ENCODE peak calls at places on chromosomes 16 and 17, in seven cellular contexts. One of them, this sample, is unnamed.

GRCh38 chr16:22353188-22353919 is 21.1 kb downstream of the CDR2 start:
- DNase-seq in hepatocyte: peak
- DNase-seq in HAP-1: peak
- DNase-seq in cardiac fibroblast: peak
- DNase-seq in HFF-Myc: no peak
- DNase-seq in aorta: no peak
- DNase-seq in body of pancreas: no peak
- DNase-seq in this sample: peak

GRCh38 chr16:24670623-24671454 is 58.6 kb upstream of the TNRC6A start:
- DNase-seq in hepatocyte: peak
- DNase-seq in HAP-1: no peak
- DNase-seq in cardiac fibroblast: peak
- DNase-seq in HFF-Myc: peak
- DNase-seq in aorta: peak
- DNase-seq in body of pancreas: peak
- DNase-seq in this sample: peak

GRCh38 chr16:63744077-63744874 is 1377.6 kb downstream of the CDH11 start:
- DNase-seq in hepatocyte: no peak
- DNase-seq in HAP-1: no peak
- DNase-seq in cardiac fibroblast: no peak
- DNase-seq in HFF-Myc: no peak
- DNase-seq in aorta: no peak
- DNase-seq in body of pancreas: no peak
- DNase-seq in this sample: no peak

GRCh38 chr16:76386784-76387183 is 109.6 kb downstream of the CNTNAP4 start:
- DNase-seq in hepatocyte: no peak
- DNase-seq in HAP-1: no peak
- DNase-seq in cardiac fibroblast: peak
- DNase-seq in HFF-Myc: no peak
- DNase-seq in aorta: no peak
- DNase-seq in body of pancreas: no peak
- DNase-seq in this sample: no peak

GRCh38 chr17:79985361-79985760 is 50.3 kb downstream of the TBC1D16 start:
- DNase-seq in hepatocyte: no peak
- DNase-seq in HAP-1: no peak
- DNase-seq in cardiac fibroblast: no peak
- DNase-seq in HFF-Myc: no peak
- DNase-seq in aorta: peak
- DNase-seq in body of pancreas: no peak
- DNase-seq in this sample: no peak

GRCh38 chr17:19718613-19719364 is 2.4 kb upstream of the SLC47A2 start:
- DNase-seq in hepatocyte: no peak
- DNase-seq in HAP-1: no peak
- DNase-seq in cardiac fibroblast: no peak
- DNase-seq in HFF-Myc: no peak
- DNase-seq in aorta: no peak
- DNase-seq in body of pancreas: peak
- DNase-seq in this sample: no peak

GRCh38 chr17:17994271-17994670 is 21.6 kb downstream of the DRC3 start:
- DNase-seq in hepatocyte: peak
- DNase-seq in HAP-1: no peak
- DNase-seq in cardiac fibroblast: peak
- DNase-seq in HFF-Myc: no peak
- DNase-seq in aorta: no peak
- DNase-seq in body of pancreas: no peak
- DNase-seq in this sample: no peak

GRCh38 chr16:49745434-49745833 is 110.5 kb downstream of the ZNF423 start:
- DNase-seq in hepatocyte: no peak
- DNase-seq in HAP-1: no peak
- DNase-seq in cardiac fibroblast: no peak
- DNase-seq in HFF-Myc: no peak
- DNase-seq in aorta: no peak
- DNase-seq in body of pancreas: no peak
- DNase-seq in this sample: no peak

GRCh38 chr16:23518435-23518891 is 8.2 kb upstream of the GGA2 start:
- DNase-seq in hepatocyte: no peak
- DNase-seq in HAP-1: no peak
- DNase-seq in cardiac fibroblast: peak
- DNase-seq in HFF-Myc: no peak
- DNase-seq in aorta: no peak
- DNase-seq in body of pancreas: no peak
- DNase-seq in this sample: no peak

GRCh38 chr16:11089504-11090124 is 145.2 kb downstream of the CLEC16A start:
- DNase-seq in hepatocyte: peak
- DNase-seq in HAP-1: no peak
- DNase-seq in cardiac fibroblast: peak
- DNase-seq in HFF-Myc: no peak
- DNase-seq in aorta: no peak
- DNase-seq in body of pancreas: no peak
- DNase-seq in this sample: no peak

GRCh38 chr16:20321671-20322070 is 5.6 kb downstream of the GP2 start:
- DNase-seq in hepatocyte: no peak
- DNase-seq in HAP-1: no peak
- DNase-seq in cardiac fibroblast: no peak
- DNase-seq in HFF-Myc: no peak
- DNase-seq in aorta: no peak
- DNase-seq in body of pancreas: peak
- DNase-seq in this sample: no peak

GRCh38 chr17:70251704-70252103 is 82.4 kb downstream of the KCNJ2 start:
- DNase-seq in hepatocyte: no peak
- DNase-seq in HAP-1: no peak
- DNase-seq in cardiac fibroblast: peak
- DNase-seq in HFF-Myc: no peak
- DNase-seq in aorta: no peak
- DNase-seq in body of pancreas: no peak
- DNase-seq in this sample: no peak

GRCh38 chr17:45149669-45150603 is 1.7 kb downstream of the HEXIM1 start:
- DNase-seq in hepatocyte: peak
- DNase-seq in HAP-1: peak
- DNase-seq in cardiac fibroblast: peak
- DNase-seq in HFF-Myc: no peak
- DNase-seq in aorta: peak
- DNase-seq in body of pancreas: peak
- DNase-seq in this sample: no peak

GRCh38 chr17:70613681-70614080 is 444.3 kb downstream of the KCNJ2 start:
- DNase-seq in hepatocyte: no peak
- DNase-seq in HAP-1: no peak
- DNase-seq in cardiac fibroblast: no peak
- DNase-seq in HFF-Myc: no peak
- DNase-seq in aorta: no peak
- DNase-seq in body of pancreas: no peak
- DNase-seq in this sample: no peak

DNA sequence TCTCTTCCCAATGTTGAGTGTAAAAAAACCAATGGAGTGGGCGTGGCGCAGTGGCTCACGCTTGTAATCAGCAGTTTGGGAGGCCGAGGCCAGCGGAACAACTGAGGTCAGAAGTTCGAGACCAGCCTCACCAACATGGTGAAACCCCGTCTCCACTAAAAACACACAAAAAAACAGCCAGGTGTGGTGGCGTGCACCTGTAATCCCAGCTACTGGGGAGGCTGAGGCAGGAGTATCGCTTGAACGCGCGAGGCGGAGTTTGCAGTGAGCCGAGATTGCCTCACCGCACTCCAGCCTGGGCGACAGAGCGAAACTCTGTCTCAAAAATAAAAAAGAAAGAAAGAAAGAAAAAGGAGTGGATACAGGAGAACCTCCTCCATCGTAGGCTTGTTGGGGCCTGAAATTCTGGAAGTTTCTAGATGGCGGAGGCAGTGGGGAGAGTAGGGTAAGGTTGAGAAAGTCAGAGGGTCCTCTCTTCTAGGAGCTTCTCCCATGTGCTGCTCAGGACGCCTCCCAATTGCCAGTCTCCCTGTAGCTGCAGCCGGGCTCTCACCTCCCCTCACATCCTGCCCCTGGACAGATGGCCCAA is 709 bp upstream of the ZNF764 start:
- DNase-seq in hepatocyte: no peak
- DNase-seq in HAP-1: no peak
- DNase-seq in cardiac fibroblast: no peak
- DNase-seq in HFF-Myc: no peak
- DNase-seq in aorta: no peak
- DNase-seq in body of pancreas: no peak
- DNase-seq in this sample: no peak
- H3K4me3 ChIP-seq in hepatocyte: no peak
- H3K4me3 ChIP-seq in HAP-1: peak
- H3K4me3 ChIP-seq in cardiac fibroblast: peak
- H3K4me3 ChIP-seq in HFF-Myc: no peak
- H3K4me3 ChIP-seq in aorta: no peak
- H3K4me3 ChIP-seq in body of pancreas: no peak
- H3K4me3 ChIP-seq in this sample: peak

GRCh38 chr17:21210411-21211076 is 3.4 kb downstream of the TMEM11 start:
- DNase-seq in hepatocyte: no peak
- DNase-seq in HAP-1: peak
- DNase-seq in cardiac fibroblast: no peak
- DNase-seq in HFF-Myc: no peak
- DNase-seq in aorta: no peak
- DNase-seq in body of pancreas: no peak
- DNase-seq in this sample: no peak
- H3K4me3 ChIP-seq in hepatocyte: no peak
- H3K4me3 ChIP-seq in HAP-1: no peak
- H3K4me3 ChIP-seq in cardiac fibroblast: no peak
- H3K4me3 ChIP-seq in HFF-Myc: no peak
- H3K4me3 ChIP-seq in aorta: no peak
- H3K4me3 ChIP-seq in body of pancreas: no peak
- H3K4me3 ChIP-seq in this sample: no peak

GRCh38 chr17:49496866-49497146 is 1.7 kb downstream of the NGFR start:
- DNase-seq in hepatocyte: no peak
- DNase-seq in HAP-1: no peak
- DNase-seq in cardiac fibroblast: no peak
- DNase-seq in HFF-Myc: no peak
- DNase-seq in aorta: no peak
- DNase-seq in body of pancreas: no peak
- DNase-seq in this sample: no peak

GRCh38 chr17:49495842-49496182 is 719 bp downstream of the NGFR start:
- DNase-seq in hepatocyte: no peak
- DNase-seq in HAP-1: no peak
- DNase-seq in cardiac fibroblast: no peak
- DNase-seq in HFF-Myc: no peak
- DNase-seq in aorta: no peak
- DNase-seq in body of pancreas: no peak
- DNase-seq in this sample: no peak

GRCh38 chr17:49496183-49496865 is 1.2 kb downstream of the NGFR start:
- DNase-seq in hepatocyte: peak
- DNase-seq in HAP-1: peak
- DNase-seq in cardiac fibroblast: peak
- DNase-seq in HFF-Myc: no peak
- DNase-seq in aorta: peak
- DNase-seq in body of pancreas: peak
- DNase-seq in this sample: no peak

GRCh38 chr17:49494399-49494798 is 694 bp upstream of the NGFR start:
- DNase-seq in hepatocyte: no peak
- DNase-seq in HAP-1: no peak
- DNase-seq in cardiac fibroblast: no peak
- DNase-seq in HFF-Myc: no peak
- DNase-seq in aorta: no peak
- DNase-seq in body of pancreas: no peak
- DNase-seq in this sample: no peak

GRCh38 chr17:49494937-49495841 is at the start of gene NGFR:
- DNase-seq in hepatocyte: peak
- DNase-seq in HAP-1: peak
- DNase-seq in cardiac fibroblast: peak
- DNase-seq in HFF-Myc: no peak
- DNase-seq in aorta: no peak
- DNase-seq in body of pancreas: no peak
- DNase-seq in this sample: no peak
- H3K4me3 ChIP-seq in hepatocyte: peak
- H3K4me3 ChIP-seq in HAP-1: peak
- H3K4me3 ChIP-seq in cardiac fibroblast: peak
- H3K4me3 ChIP-seq in HFF-Myc: peak
- H3K4me3 ChIP-seq in aorta: peak
- H3K4me3 ChIP-seq in body of pancreas: no peak
- H3K4me3 ChIP-seq in this sample: peak

GRCh38 chr16:16828913-16829398 is 450.0 kb downstream of the NPIPA7 start:
- DNase-seq in hepatocyte: no peak
- DNase-seq in HAP-1: no peak
- DNase-seq in cardiac fibroblast: no peak
- DNase-seq in HFF-Myc: no peak
- DNase-seq in aorta: no peak
- DNase-seq in body of pancreas: no peak
- DNase-seq in this sample: no peak

GRCh38 chr16:16830973-16831372 is 452.0 kb downstream of the NPIPA7 start:
- DNase-seq in hepatocyte: no peak
- DNase-seq in HAP-1: no peak
- DNase-seq in cardiac fibroblast: no peak
- DNase-seq in HFF-Myc: no peak
- DNase-seq in aorta: no peak
- DNase-seq in body of pancreas: no peak
- DNase-seq in this sample: no peak

GRCh38 chr16:16830401-16830800 is 451.5 kb downstream of the NPIPA7 start:
- DNase-seq in hepatocyte: no peak
- DNase-seq in HAP-1: no peak
- DNase-seq in cardiac fibroblast: no peak
- DNase-seq in HFF-Myc: no peak
- DNase-seq in aorta: no peak
- DNase-seq in body of pancreas: no peak
- DNase-seq in this sample: no peak

DNA sequence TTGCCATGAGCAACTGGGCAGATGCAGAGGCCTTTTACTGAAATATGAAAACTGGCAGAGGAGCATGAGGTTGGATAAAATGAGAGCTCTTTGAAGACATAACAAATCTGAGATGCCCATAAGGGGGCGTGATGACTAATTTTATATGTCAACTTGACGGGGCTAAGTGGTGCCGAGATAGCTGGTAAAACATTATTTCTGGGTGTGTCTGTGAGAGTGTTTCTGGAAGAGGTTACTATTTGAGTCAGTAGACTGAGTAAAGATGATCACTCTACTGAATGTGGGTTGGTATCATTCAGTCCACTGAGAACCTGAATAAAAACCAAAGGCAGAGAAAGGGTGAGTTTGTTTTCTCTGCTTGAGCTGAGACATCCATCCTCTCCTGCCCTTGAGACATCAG is 454.2 kb downstream of the NPIPA7 start:
- DNase-seq in hepatocyte: no peak
- DNase-seq in HAP-1: no peak
- DNase-seq in cardiac fibroblast: no peak
- DNase-seq in HFF-Myc: no peak
- DNase-seq in aorta: no peak
- DNase-seq in body of pancreas: no peak
- DNase-seq in this sample: no peak
- H3K4me3 ChIP-seq in hepatocyte: no peak
- H3K4me3 ChIP-seq in HAP-1: no peak
- H3K4me3 ChIP-seq in cardiac fibroblast: no peak
- H3K4me3 ChIP-seq in HFF-Myc: no peak
- H3K4me3 ChIP-seq in aorta: no peak
- H3K4me3 ChIP-seq in body of pancreas: no peak
- H3K4me3 ChIP-seq in this sample: no peak

DNA sequence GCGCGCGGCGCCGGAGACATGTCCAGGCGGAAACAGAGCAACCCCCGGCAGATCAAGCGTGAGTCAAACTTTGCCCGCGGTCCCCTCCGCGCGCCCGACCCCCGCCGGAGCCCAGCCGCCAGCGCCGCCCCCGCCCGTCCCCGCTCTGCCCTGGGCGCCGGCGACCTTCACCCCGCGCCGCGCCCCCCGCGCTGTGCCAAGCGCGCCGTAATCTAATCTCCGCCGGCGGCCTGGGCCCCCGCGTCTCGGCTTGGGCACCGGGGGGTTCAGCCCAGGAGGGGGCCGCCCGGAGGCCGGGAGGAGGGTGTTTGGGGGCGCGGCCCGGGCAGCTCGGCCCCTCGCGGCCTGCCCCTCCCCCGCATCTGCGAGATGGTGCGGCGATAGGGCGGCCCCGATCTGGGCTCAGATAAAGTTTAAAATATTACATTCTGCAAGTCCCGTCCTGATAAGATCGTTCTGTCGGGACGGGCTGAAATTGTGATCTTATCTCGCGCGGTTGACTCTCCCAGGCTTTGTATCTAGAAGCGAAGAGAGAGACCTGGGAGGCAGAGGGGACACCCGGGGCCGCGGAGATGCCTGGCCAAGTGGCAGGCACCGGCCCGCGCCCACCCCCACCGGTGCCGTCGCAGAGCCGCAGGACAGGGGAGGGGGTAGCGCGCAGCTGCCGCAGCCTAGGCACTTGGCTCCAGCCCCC is 688 bp downstream of the ZFPM1 start:
- DNase-seq in hepatocyte: peak
- DNase-seq in HAP-1: no peak
- DNase-seq in cardiac fibroblast: no peak
- DNase-seq in HFF-Myc: no peak
- DNase-seq in aorta: no peak
- DNase-seq in body of pancreas: peak
- DNase-seq in this sample: no peak
- H3K4me3 ChIP-seq in hepatocyte: peak
- H3K4me3 ChIP-seq in HAP-1: peak
- H3K4me3 ChIP-seq in cardiac fibroblast: peak
- H3K4me3 ChIP-seq in HFF-Myc: peak
- H3K4me3 ChIP-seq in aorta: peak
- H3K4me3 ChIP-seq in body of pancreas: peak
- H3K4me3 ChIP-seq in this sample: peak

This sample was measured in skeletal muscle cell.